ENCODE peak calls at places on chromosomes 6 and 20, in four cellular contexts. V is LoVo, U is kidney tubule cell, D is OCI-LY7. A is an unnamed sample.

GRCh38 chr6:158773581-158774449 is 45.4 kb downstream of the EZR start:
- DNase-seq in U (no peak), V (no peak), D (no peak), A (no peak)

GRCh38 chr6:13989424-13990144 is 64.8 kb downstream of the RNF182 start:
- DNase-seq in V (no peak), D (no peak), U (no peak), A (no peak)

GRCh38 chr6:169160091-169160854 is 93.4 kb downstream of the THBS2 start:
- DNase-seq in U (no peak), V (no peak), D (no peak), A (no peak)

GRCh38 chr6:20918868-20919267 is 384.6 kb downstream of the CDKAL1 start:
- DNase-seq in U (no peak), V (no peak), D (no peak), A (no peak)

GRCh38 chr6:30192076-30192475 is 21.1 kb downstream of the TRIM26 start:
- DNase-seq in U (no peak), V (no peak), D (no peak), A (no peak)

GRCh38 chr6:133977983-133978895 is 25.2 kb downstream of the TBPL1 start:
- DNase-seq in V (peak), U (peak), D (no peak), A (no peak)

GRCh38 chr20:17430515-17430914 is 100.7 kb downstream of the BFSP1 start:
- DNase-seq in V (no peak), U (no peak), D (no peak), A (no peak)

GRCh38 chr20:32251470-32251869 is 26.0 kb upstream of the KIF3B start:
- DNase-seq in D (no peak), U (no peak), V (no peak), A (no peak)

GRCh38 chr6:161109366-161109765 is 117.8 kb downstream of the MAP3K4 start:
- DNase-seq in V (no peak), D (no peak), U (no peak), A (no peak)

GRCh38 chr20:39823239-39823638 is 861.1 kb downstream of the DHX35 start:
- DNase-seq in V (peak), U (peak), D (no peak), A (no peak)

GRCh38 chr6:163579880-163580295 is 165.4 kb downstream of the QKI start:
- DNase-seq in U (no peak), D (no peak), V (no peak), A (no peak)

GRCh38 chr6:4922488-4923037 is 81.3 kb downstream of the RPP40 start:
- DNase-seq in V (no peak), U (no peak), D (no peak), A (no peak)

GRCh38 chr6:134351615-134352474 is 33.9 kb upstream of the SGK1 start:
- DNase-seq in V (no peak), D (no peak), U (no peak), A (no peak)